ENCODE peak calls at places on chromosomes 12 and 14, in eight cellular contexts. B is right cardiac atrium, E is A549, A is WERI-Rb-1, C is cardiac muscle cell, L is H1, V is prostate gland, P is neural progenitor cell. K is an unnamed sample.

GRCh38 chr12:124143726-124144125 is 151.2 kb upstream of the RFLNA start:
- DNase-seq in B (no peak), E (no peak), A (no peak), C (no peak), L (no peak), V (no peak), P (no peak), K (no peak)

GRCh38 chr14:49971156-49972141 is 78.6 kb downstream of the ARF6 start:
- DNase-seq in B (no peak), E (no peak), A (no peak), C (peak; percentile 73), L (no peak), V (no peak), P (no peak), K (no peak)

GRCh38 chr14:92675421-92675820 is 73.0 kb downstream of the LGMN start:
- DNase-seq in B (peak; percentile 7), E (no peak), A (no peak), C (no peak), L (no peak), V (no peak), P (no peak), K (no peak)

GRCh38 chr14:68397827-68398226 is 395.0 kb downstream of the ZFP36L1 start:
- DNase-seq in B (no peak), E (no peak), A (no peak), C (peak; percentile 73), L (no peak), V (no peak), P (no peak), K (no peak)

GRCh38 chr14:31286456-31287293 is 79.1 kb upstream of the HECTD1 start:
- DNase-seq in B (peak; percentile 16), E (no peak), A (peak; percentile 11), C (no peak), L (peak; percentile 68), V (no peak), P (peak; percentile 36), K (no peak)

GRCh38 chr14:61098711-61099110 is 117.7 kb downstream of the SLC38A6 start:
- DNase-seq in B (no peak), E (no peak), A (no peak), C (no peak), L (no peak), V (no peak), P (no peak), K (no peak)

GRCh38 chr14:28577711-28578131 is 188.9 kb upstream of the FOXG1 start:
- DNase-seq in B (no peak), E (no peak), A (no peak), C (peak; percentile 88), L (no peak), V (no peak), P (no peak), K (no peak)

GRCh38 chr12:38528527-38528926 is 212.0 kb downstream of the ALG10B start:
- DNase-seq in B (no peak), E (no peak), A (no peak), C (no peak), L (no peak), V (no peak), P (no peak), K (no peak)

GRCh38 chr14:100440758-100441203 is 117.6 kb downstream of the SLC25A47 start:
- DNase-seq in B (no peak), E (no peak), A (no peak), C (peak; percentile 42), L (no peak), V (no peak), P (no peak), K (no peak)

GRCh38 chr12:24977711-24978110 is 28.8 kb upstream of the BCAT1 start:
- DNase-seq in B (no peak), E (no peak), A (no peak), C (peak; percentile 10), L (no peak), V (no peak), P (no peak), K (no peak)

GRCh38 chr12:569803-570236 is 93.4 kb downstream of the NINJ2 start:
- DNase-seq in B (peak; percentile 97), E (peak; percentile 95), A (peak; percentile 84), C (peak; percentile 90), L (peak; percentile 95), V (peak; percentile 77), P (peak; percentile 92), K (peak; percentile 84)

GRCh38 chr12:38465020-38465419 is 148.4 kb downstream of the ALG10B start:
- DNase-seq in B (no peak), E (no peak), A (no peak), C (no peak), L (no peak), V (no peak), P (no peak), K (no peak)

GRCh38 chr12:96211989-96212388 is 17.8 kb downstream of the ELK3 start:
- DNase-seq in B (no peak), E (no peak), A (no peak), C (no peak), L (no peak), V (no peak), P (no peak), K (no peak)

GRCh38 chr12:111193511-111193910 is 175.4 kb downstream of the PHETA1 start:
- DNase-seq in B (no peak), E (no peak), A (no peak), C (no peak), L (no peak), V (no peak), P (no peak), K (no peak)

GRCh38 chr14:71163842-71164500 is 256.7 kb downstream of the PCNX1 start:
- DNase-seq in B (no peak), E (no peak), A (no peak), C (no peak), L (no peak), V (no peak), P (no peak), K (no peak)

GRCh38 chr14:104292084-104292970 is 153.9 kb downstream of the KIF26A start:
- DNase-seq in B (peak; percentile 16), E (no peak), A (peak; percentile 5), C (no peak), L (no peak), V (no peak), P (no peak), K (no peak)
- H3K9me3 ChIP-seq in B (no peaks in the 10 kb centered on the region), E (no peaks in the 10 kb centered on the region), A (no peaks in the 10 kb centered on the region), C (no peaks in the 10 kb centered on the region), L (no peaks in the 10 kb centered on the region), V (no peaks in the 10 kb centered on the region), P (no peaks in the 10 kb centered on the region), K (no peaks in the 10 kb centered on the region)

GRCh38 chr12:56862264-56862663 is 71.9 kb downstream of the SDR9C7 start:
- DNase-seq in B (no peak), E (no peak), A (no peak), C (no peak), L (no peak), V (no peak), P (no peak), K (no peak)
- H3K9me3 ChIP-seq in B (peaks cover 10% of the 10 kb centered on the region), E (peaks cover 50% of the 10 kb centered on the region), A (peaks cover 27% of the 10 kb centered on the region), C (no peaks in the 10 kb centered on the region), L (peaks cover 50% of the 10 kb centered on the region), V (no peaks in the 10 kb centered on the region), P (peaks cover 33% of the 10 kb centered on the region), K (no peaks in the 10 kb centered on the region)

DNA sequence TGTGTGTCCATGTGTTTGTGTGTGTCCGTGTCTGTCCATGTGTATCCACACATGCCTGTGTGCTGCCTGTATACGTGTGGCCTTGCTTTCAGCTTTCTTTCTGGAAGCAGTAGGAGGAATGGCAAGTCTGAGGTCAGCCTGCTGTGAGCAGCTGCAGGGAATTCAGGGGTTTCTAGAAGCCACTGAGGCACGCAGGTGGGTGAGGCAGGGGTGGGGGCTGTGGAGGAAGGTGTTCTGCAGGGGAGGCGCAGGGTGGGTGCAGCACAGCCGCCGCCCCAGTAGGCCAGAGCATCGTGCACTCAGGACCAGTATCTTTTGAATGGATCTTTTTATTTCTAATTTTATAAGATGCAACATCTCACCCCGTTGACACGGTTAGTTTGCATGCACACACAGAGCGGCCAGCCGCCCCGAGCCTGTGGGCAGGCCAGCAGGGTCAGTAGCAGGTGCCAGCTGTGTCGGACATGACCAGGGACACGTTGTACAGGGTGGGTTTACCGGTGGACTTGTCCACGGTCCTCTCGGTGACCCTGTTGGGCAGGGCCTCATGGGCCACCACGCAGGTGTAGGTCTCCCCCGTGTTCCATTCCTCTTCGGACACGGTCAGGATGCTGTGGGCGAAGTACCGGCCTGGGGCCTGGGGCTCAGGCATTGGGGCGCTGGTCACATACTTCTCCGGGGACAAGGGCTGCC is 327.7 kb downstream of the TMEM121 start:
- DNase-seq in B (no peak), E (no peak), A (no peak), C (no peak), L (no peak), V (no peak), P (no peak), K (no peak)
- H3K9me3 ChIP-seq in B (no peaks in the 10 kb centered on the region), E (no peaks in the 10 kb centered on the region), A (no peaks in the 10 kb centered on the region), C (no peaks in the 10 kb centered on the region), L (peaks cover 72% of the 10 kb centered on the region), V (no peaks in the 10 kb centered on the region), P (peaks cover 2% of the 10 kb centered on the region), K (no peaks in the 10 kb centered on the region)

GRCh38 chr12:130496516-130497120 is 158.9 kb downstream of the PIWIL1 start:
- DNase-seq in B (no peak), E (no peak), A (no peak), C (no peak), L (no peak), V (no peak), P (no peak), K (no peak)

GRCh38 chr12:130494736-130495135 is 157.0 kb downstream of the PIWIL1 start:
- DNase-seq in B (no peak), E (no peak), A (no peak), C (no peak), L (no peak), V (no peak), P (no peak), K (no peak)

GRCh38 chr12:130493951-130494350 is 156.3 kb downstream of the PIWIL1 start:
- DNase-seq in B (no peak), E (no peak), A (no peak), C (no peak), L (no peak), V (no peak), P (no peak), K (no peak)

GRCh38 chr12:130497331-130497730 is 159.6 kb downstream of the PIWIL1 start:
- DNase-seq in B (no peak), E (no peak), A (no peak), C (no peak), L (no peak), V (no peak), P (no peak), K (no peak)

DNA sequence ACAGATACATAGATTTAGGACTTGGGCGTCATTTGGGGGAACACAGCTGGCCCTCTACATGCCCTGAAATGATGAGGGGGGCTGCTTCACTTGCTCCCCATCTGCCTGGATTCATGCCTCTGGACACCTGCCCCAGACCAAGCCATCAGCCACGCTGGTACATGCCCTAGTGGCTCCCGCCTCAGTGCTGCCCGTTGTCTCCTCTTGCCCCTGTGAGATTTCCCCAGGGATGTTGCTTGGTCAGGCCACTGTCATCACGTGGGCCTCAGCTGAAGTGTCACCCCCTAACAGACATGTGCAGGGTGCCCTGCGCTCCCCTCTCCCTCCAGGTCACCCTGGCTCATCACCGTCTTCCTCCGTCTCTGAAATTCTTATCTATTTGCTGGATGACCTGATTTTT is 157.5 kb downstream of the PIWIL1 start:
- DNase-seq in B (no peak), E (no peak), A (no peak), C (no peak), L (no peak), V (no peak), P (no peak), K (no peak)
- H3K9me3 ChIP-seq in B (no peaks in the 10 kb centered on the region), E (no peaks in the 10 kb centered on the region), A (no peaks in the 10 kb centered on the region), C (no peaks in the 10 kb centered on the region), L (no peaks in the 10 kb centered on the region), V (no peaks in the 10 kb centered on the region), P (no peaks in the 10 kb centered on the region), K (no peaks in the 10 kb centered on the region)

K was measured in T-helper 17 cell.